ENCODE peak calls at places on chromosomes 12 and 14, in six cellular contexts. P is PC-3; Z is neural crest cell; U is left lung; K is naive thymus-derived CD8-positive, alpha-beta T cell; Q is mesenchymal stem cell. X is an unnamed sample.

GRCh38 chr12:46490635-46491034 is 118.1 kb upstream of the SLC38A2 start:
- DNase-seq in Q (peak), U (no peak), Z (no peak), P (peak), K (no peak), X (no peak)

GRCh38 chr12:92597997-92598396 is 104.8 kb upstream of the PLEKHG7 start:
- DNase-seq in P (peak), K (no peak), Z (no peak), U (no peak), Q (peak), X (no peak)

GRCh38 chr14:31096255-31096654 is 70.1 kb upstream of the STRN3 start:
- DNase-seq in U (no peak), P (no peak), K (no peak), Z (no peak), Q (peak), X (no peak)

GRCh38 chr12:59695379-59695778 is 99.5 kb downstream of the SLC16A7 start:
- DNase-seq in U (no peak), P (peak), Q (no peak), K (no peak), Z (no peak), X (no peak)

GRCh38 chr12:119659289-119659897 is 8.5 kb upstream of the PRKAB1 start:
- DNase-seq in P (peak), K (peak), U (no peak), Q (peak), Z (peak), X (no peak)

GRCh38 chr12:94240171-94240570 is 91.8 kb downstream of the PLXNC1 start:
- DNase-seq in U (no peak), Q (no peak), K (no peak), P (no peak), Z (no peak), X (no peak)

GRCh38 chr14:49405291-49405690 is 180.9 kb downstream of the RPS29 start:
- DNase-seq in K (no peak), U (no peak), Z (no peak), Q (peak), P (peak), X (no peak)

GRCh38 chr12:67515679-67516363 is 132.7 kb upstream of the DYRK2 start:
- DNase-seq in Z (no peak), P (peak), Q (peak), U (no peak), K (peak), X (no peak)

GRCh38 chr12:122203301-122203967 is at the start of gene B3GNT4:
- DNase-seq in Q (peak), Z (no peak), P (peak), U (peak), K (peak), X (no peak)

GRCh38 chr14:93163570-93163969 is 21.1 kb downstream of the MOAP1 start:
- DNase-seq in Q (no peak), Z (no peak), P (no peak), K (no peak), U (no peak), X (no peak)

GRCh38 chr12:81819991-81820633 is 61.0 kb upstream of the PPFIA2 start:
- DNase-seq in P (no peak), Q (peak), U (no peak), K (no peak), Z (no peak), X (no peak)

GRCh38 chr12:124273630-124274029 is 21.3 kb upstream of the RFLNA start:
- DNase-seq in Q (peak), U (no peak), P (peak), Z (peak), K (no peak), X (no peak)

GRCh38 chr14:102777711-102778615 is 714 bp downstream of the TRAF3 start:
- DNase-seq in Z (no peak), U (peak), Q (peak), K (peak), P (peak), X (no peak)

GRCh38 chr14:59484611-59485174 is 376 bp downstream of the JKAMP start:
- DNase-seq in U (no peak), P (peak), Q (no peak), Z (no peak), K (no peak), X (no peak)

GRCh38 chr12:50415899-50416479 is 15.3 kb downstream of the LARP4 start:
- DNase-seq in Z (no peak), U (no peak), K (no peak), P (no peak), Q (no peak), X (no peak)

GRCh38 chr12:75634244-75635222 is 123.1 kb upstream of the KRR1 start:
- DNase-seq in P (no peak), K (no peak), Q (peak), Z (no peak), U (no peak), X (no peak)

GRCh38 chr12:22018860-22019259 is 27.2 kb upstream of the CMAS start:
- DNase-seq in P (peak), U (no peak), Z (no peak), K (no peak), Q (no peak), X (no peak)

GRCh38 chr14:61540931-61541330 is 154.4 kb upstream of the HIF1A start:
- DNase-seq in P (no peak), Z (no peak), K (no peak), U (no peak), Q (no peak), X (no peak)

GRCh38 chr14:91113829-91114078 is at the start of gene DGLUCY:
- DNase-seq in U (peak), K (peak), Z (no peak), P (no peak), Q (peak), X (no peak)

GRCh38 chr12:1795221-1795784 is 25.1 kb upstream of the LRTM2 start:
- DNase-seq in Z (no peak), U (peak), P (no peak), Q (no peak), K (no peak), X (no peak)

GRCh38 chr12:109875572-109876131 is 4.7 kb downstream of the GLTP start:
- DNase-seq in K (no peak), Q (no peak), U (no peak), Z (no peak), P (peak), X (no peak)

GRCh38 chr12:79125358-79125757 is 260.8 kb downstream of the SYT1 start:
- DNase-seq in P (no peak), U (no peak), Q (no peak), K (no peak), Z (no peak), X (no peak)

GRCh38 chr14:75252254-75252837 is 26.3 kb upstream of the FOS start:
- DNase-seq in Z (no peak), P (peak), K (no peak), Q (no peak), U (no peak), X (no peak)

GRCh38 chr12:56151672-56152131 is 685 bp upstream of the MYL6B start:
- DNase-seq in K (peak), Q (no peak), U (peak), P (peak), Z (no peak), X (no peak)

GRCh38 chr12:19799886-19800602 is 360.8 kb downstream of the AEBP2 start:
- DNase-seq in P (no peak), U (no peak), Q (no peak), Z (no peak), K (no peak), X (no peak)

GRCh38 chr14:55382483-55382882 is 29.1 kb downstream of the ATG14 start:
- DNase-seq in K (no peak), U (no peak), Q (no peak), Z (no peak), P (no peak), X (no peak)

GRCh38 chr12:51636581-51636980 is 45.5 kb downstream of the SCN8A start:
- DNase-seq in K (no peak), Q (no peak), U (no peak), Z (no peak), P (peak), X (no peak)

GRCh38 chr14:26328766-26329165 is 269.1 kb downstream of the NOVA1 start:
- DNase-seq in P (no peak), K (no peak), U (no peak), Z (no peak), Q (no peak), X (no peak)

GRCh38 chr12:120041386-120042231 is 52.6 kb downstream of the BICDL1 start:
- DNase-seq in U (no peak), P (no peak), Q (no peak), Z (peak), K (peak), X (no peak)

GRCh38 chr12:54431911-54432814 is 13.1 kb upstream of the ITGA5 start:
- DNase-seq in P (peak), U (no peak), Z (no peak), Q (peak), K (no peak), X (no peak)

GRCh38 chr12:2355604-2356003 is 302.8 kb downstream of the CACNA1C start:
- DNase-seq in K (no peak), Q (no peak), P (no peak), Z (no peak), U (no peak), X (no peak)

GRCh38 chr12:3777206-3777809 is 24.4 kb upstream of the CRACR2A start:
- DNase-seq in Q (peak), P (peak), U (no peak), Z (no peak), K (no peak), X (no peak)

GRCh38 chr12:96648941-96649340 is 159.6 kb downstream of the CFAP54 start:
- DNase-seq in Z (no peak), Q (no peak), K (no peak), P (no peak), U (no peak), X (no peak)

GRCh38 chr14:97625512-97625911 is 828.3 kb downstream of the VRK1 start:
- DNase-seq in U (no peak), K (no peak), Q (no peak), Z (no peak), P (peak), X (no peak)

GRCh38 chr12:25236190-25236589 is 14.5 kb downstream of the KRAS start:
- DNase-seq in U (no peak), Q (peak), K (no peak), P (no peak), Z (no peak), X (no peak)

X was measured in GOT3.